ENCODE peak calls at places on chromosomes 7 and 10, in nine cellular contexts. P is left colon; H is activated CD4-positive, CD25-positive, alpha-beta regulatory T cell; Y is left ventricle myocardium inferior; Q is RPMI8226; X is brain microvascular endothelial cell; K is cardiac muscle cell; J is NCI-H1105; Z is neural crest cell. W is an unnamed sample.

GRCh38 chr10:102610499-102610898 is 33.8 kb upstream of the TRIM8 start:
- DNase-seq in Y (no peak), K (no peak), J (no peak), Z (no peak), Q (no peak), P (no peak), X (no peak), H (no peak), W (no peak)

GRCh38 chr10:50506861-50507573 is 116.7 kb downstream of the SGMS1 start:
- DNase-seq in X (no peak), K (peak), H (no peak), J (no peak), Q (no peak), P (no peak), Z (no peak), Y (peak), W (no peak)

GRCh38 chr7:68684246-68684850 is 913.9 kb upstream of the AUTS2 start:
- DNase-seq in Y (no peak), Z (peak), K (peak), H (no peak), X (no peak), J (peak), P (no peak), Q (peak), W (peak)

GRCh38 chr7:126605056-126605455 is 647.7 kb downstream of the GRM8 start:
- DNase-seq in H (no peak), X (no peak), P (no peak), K (no peak), J (peak), Z (no peak), Q (no peak), Y (no peak), W (no peak)

GRCh38 chr7:64879800-64880199 is 23.3 kb upstream of the ZNF273 start:
- DNase-seq in X (no peak), P (no peak), Q (no peak), Y (no peak), J (no peak), K (no peak), H (no peak), Z (no peak), W (no peak)

GRCh38 chr7:36278767-36279171 is 110.9 kb upstream of the ANLN start:
- DNase-seq in J (peak), H (no peak), K (peak), P (no peak), Q (no peak), Z (no peak), Y (no peak), X (peak), W (peak)

GRCh38 chr10:42549851-42550250 is 88.5 kb downstream of the ZNF33B start:
- DNase-seq in X (no peak), J (no peak), Y (no peak), Z (no peak), Q (no peak), K (no peak), H (no peak), P (no peak), W (no peak)

GRCh38 chr7:44286182-44286617 is 39.2 kb downstream of the CAMK2B start:
- DNase-seq in H (no peak), K (no peak), X (no peak), Z (no peak), P (peak), J (no peak), Y (peak), Q (peak), W (no peak)

GRCh38 chr10:12981570-12981969 is 19.9 kb downstream of the CCDC3 start:
- DNase-seq in Z (no peak), X (peak), Y (no peak), J (no peak), K (peak), P (no peak), H (no peak), Q (no peak), W (no peak)

GRCh38 chr7:143299840-143300239 is 11.7 kb downstream of the CASP2 start:
- DNase-seq in H (peak), Q (peak), J (no peak), Y (no peak), X (no peak), P (peak), K (peak), Z (peak), W (no peak)

GRCh38 chr10:73850863-73851461 is 23.4 kb downstream of the CAMK2G start:
- DNase-seq in P (peak), Z (no peak), H (no peak), X (peak), Q (no peak), Y (peak), J (no peak), K (peak), W (no peak)

GRCh38 chr7:20249924-20250323 is 32.7 kb upstream of the MACC1 start:
- DNase-seq in P (no peak), X (no peak), K (no peak), Z (no peak), J (no peak), H (no peak), Y (no peak), Q (no peak), W (no peak)

GRCh38 chr7:25750738-25751529 is 401.1 kb upstream of the NFE2L3 start:
- DNase-seq in H (no peak), P (no peak), K (peak), Z (no peak), Q (no peak), J (no peak), Y (no peak), X (no peak), W (no peak)

GRCh38 chr10:123945506-123945905 is 53.9 kb upstream of the CPXM2 start:
- DNase-seq in Y (no peak), Z (no peak), H (no peak), P (no peak), K (peak), J (no peak), X (peak), Q (no peak), W (peak)

GRCh38 chr10:23702977-23703414 is 264.1 kb downstream of the OTUD1 start:
- DNase-seq in J (peak), P (peak), Z (peak), Q (peak), K (peak), Y (peak), X (peak), H (no peak), W (peak)

GRCh38 chr10:23055424-23056191 is 39.8 kb upstream of the MSRB2 start:
- DNase-seq in K (no peak), Z (no peak), P (no peak), H (no peak), X (no peak), Q (no peak), J (no peak), Y (no peak), W (no peak)

GRCh38 chr7:107147464-107148214 is 21.2 kb upstream of the HBP1 start:
- DNase-seq in Q (peak), P (no peak), J (no peak), X (peak), Y (no peak), K (peak), H (no peak), Z (no peak), W (no peak)

GRCh38 chr10:71536332-71536731 is 139.6 kb downstream of the CDH23 start:
- DNase-seq in X (peak), P (no peak), J (no peak), K (no peak), H (no peak), Z (no peak), Y (no peak), Q (no peak), W (no peak)

GRCh38 chr7:47873767-47874166 is 74.5 kb downstream of the PKD1L1 start:
- DNase-seq in Y (no peak), J (no peak), Z (no peak), Q (no peak), H (no peak), K (no peak), P (no peak), X (peak), W (no peak)